ENCODE peak calls at places on chromosome 15, in six cellular contexts. One of them, this sample, is unnamed.

GRCh38 chr15:69132935-69133861 is 27.2 kb upstream of the GLCE start:
- DNase-seq in H1: no peak
- DNase-seq in GM12878: no peak
- DNase-seq in K562: no peak
- DNase-seq in SK-N-SH: peak
- DNase-seq in HepG2: peak
- DNase-seq in this sample: no peak

GRCh38 chr15:39747326-39747725 is 35.3 kb downstream of the FSIP1 start:
- DNase-seq in H1: no peak
- DNase-seq in GM12878: no peak
- DNase-seq in K562: no peak
- DNase-seq in SK-N-SH: no peak
- DNase-seq in HepG2: no peak
- DNase-seq in this sample: no peak

GRCh38 chr15:78003539-78004008 is 73.9 kb downstream of the TBC1D2B start:
- DNase-seq in H1: no peak
- DNase-seq in GM12878: no peak
- DNase-seq in K562: no peak
- DNase-seq in SK-N-SH: no peak
- DNase-seq in HepG2: no peak
- DNase-seq in this sample: no peak

GRCh38 chr15:38021259-38021658 is 86.8 kb downstream of the TMCO5A start:
- DNase-seq in H1: no peak
- DNase-seq in GM12878: no peak
- DNase-seq in K562: no peak
- DNase-seq in SK-N-SH: no peak
- DNase-seq in HepG2: no peak
- DNase-seq in this sample: no peak

GRCh38 chr15:78492841-78493240 is 14.5 kb upstream of the HYKK start:
- DNase-seq in H1: no peak
- DNase-seq in GM12878: no peak
- DNase-seq in K562: no peak
- DNase-seq in SK-N-SH: no peak
- DNase-seq in HepG2: no peak
- DNase-seq in this sample: no peak

GRCh38 chr15:49902791-49903481 is 216.1 kb downstream of the ATP8B4 start:
- DNase-seq in H1: no peak
- DNase-seq in GM12878: no peak
- DNase-seq in K562: no peak
- DNase-seq in SK-N-SH: no peak
- DNase-seq in HepG2: no peak
- DNase-seq in this sample: no peak

GRCh38 chr15:100999369-100999768 is 80.2 kb downstream of the LRRK1 start:
- DNase-seq in H1: no peak
- DNase-seq in GM12878: no peak
- DNase-seq in K562: no peak
- DNase-seq in SK-N-SH: no peak
- DNase-seq in HepG2: no peak
- DNase-seq in this sample: no peak

GRCh38 chr15:50257924-50258323 is 7.6 kb downstream of the HDC start:
- DNase-seq in H1: no peak
- DNase-seq in GM12878: no peak
- DNase-seq in K562: no peak
- DNase-seq in SK-N-SH: no peak
- DNase-seq in HepG2: no peak
- DNase-seq in this sample: peak

GRCh38 chr15:80976851-80977250 is 12.8 kb downstream of the MESD start:
- DNase-seq in H1: no peak
- DNase-seq in GM12878: no peak
- DNase-seq in K562: no peak
- DNase-seq in SK-N-SH: no peak
- DNase-seq in HepG2: no peak
- DNase-seq in this sample: no peak

GRCh38 chr15:95812491-95812890 is 518.0 kb upstream of the NR2F2 start:
- DNase-seq in H1: no peak
- DNase-seq in GM12878: no peak
- DNase-seq in K562: no peak
- DNase-seq in SK-N-SH: no peak
- DNase-seq in HepG2: no peak
- DNase-seq in this sample: no peak

GRCh38 chr15:58865420-58865880 is 68.0 kb downstream of the SLTM start:
- DNase-seq in H1: peak
- DNase-seq in GM12878: no peak
- DNase-seq in K562: no peak
- DNase-seq in SK-N-SH: no peak
- DNase-seq in HepG2: peak
- DNase-seq in this sample: no peak
- TF ChIP-seq GABPA in H1: no peak
- TF ChIP-seq GABPA in GM12878: no peak
- TF ChIP-seq GABPA in K562: no peak
- TF ChIP-seq GABPA in SK-N-SH: no peak
- TF ChIP-seq GABPA in HepG2: no peak
- TF ChIP-seq GABPA in this sample: no peak

DNA sequence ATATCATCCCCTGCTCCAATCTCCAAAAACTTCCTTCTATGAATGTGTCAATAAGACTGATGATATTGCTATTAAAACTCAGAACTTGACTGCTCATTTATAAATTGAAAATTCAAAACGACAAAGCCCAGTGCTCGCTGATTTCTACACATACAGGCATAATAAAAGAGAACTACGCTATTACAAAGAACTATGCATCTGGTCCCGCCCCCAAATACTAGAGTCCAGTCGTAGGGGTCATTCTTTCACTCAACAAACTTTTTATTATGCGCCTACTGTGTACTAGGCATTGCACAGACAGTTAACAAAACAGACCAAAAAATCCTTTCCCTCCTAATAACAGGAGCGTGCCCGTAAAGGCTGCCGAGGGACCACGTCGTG is 991 bp downstream of the AVEN start:
- DNase-seq in H1: no peak
- DNase-seq in GM12878: no peak
- DNase-seq in K562: no peak
- DNase-seq in SK-N-SH: no peak
- DNase-seq in HepG2: no peak
- DNase-seq in this sample: no peak
- H3K27ac ChIP-seq in H1: peak
- H3K27ac ChIP-seq in GM12878: peak
- H3K27ac ChIP-seq in K562: peak
- H3K27ac ChIP-seq in SK-N-SH: peak
- H3K27ac ChIP-seq in HepG2: peak
- H3K27ac ChIP-seq in this sample: peak

DNA sequence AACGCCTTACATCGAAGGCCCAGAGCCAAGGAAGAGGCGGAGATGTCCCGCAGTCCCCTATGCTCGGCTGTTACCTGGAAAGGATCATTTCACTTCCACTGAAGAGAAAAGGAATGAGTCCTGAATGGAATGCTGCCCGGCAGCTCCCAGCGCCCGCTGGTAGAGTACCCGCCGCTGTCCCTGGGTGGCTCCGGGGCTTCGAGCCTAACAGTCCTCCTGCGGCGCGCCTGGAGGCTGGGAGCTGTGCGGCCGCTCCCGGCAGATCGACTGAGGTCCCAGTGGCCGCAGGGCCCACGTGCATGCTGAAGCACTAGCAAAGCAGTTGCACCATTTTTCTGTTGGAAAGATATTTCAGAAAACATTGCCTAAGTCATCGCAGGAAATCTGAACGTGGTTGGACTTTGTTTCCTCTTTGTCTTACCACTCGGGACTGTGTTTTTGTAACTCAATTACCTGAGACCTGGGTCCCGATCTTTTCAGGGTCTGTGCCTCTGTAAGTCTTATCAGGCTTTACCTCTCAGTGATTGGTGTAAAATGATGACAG is 984 bp downstream of the RNU6-1 start:
- DNase-seq in H1: no peak
- DNase-seq in GM12878: no peak
- DNase-seq in K562: no peak
- DNase-seq in SK-N-SH: peak
- DNase-seq in HepG2: peak
- DNase-seq in this sample: peak
- H3K4me3 ChIP-seq in H1: peak
- H3K4me3 ChIP-seq in GM12878: peak
- H3K4me3 ChIP-seq in K562: no peak
- H3K4me3 ChIP-seq in SK-N-SH: peak
- H3K4me3 ChIP-seq in HepG2: peak
- H3K4me3 ChIP-seq in this sample: peak

GRCh38 chr15:66835558-66835878 is 133.5 kb downstream of the SMAD6 start:
- DNase-seq in H1: no peak
- DNase-seq in GM12878: peak
- DNase-seq in K562: no peak
- DNase-seq in SK-N-SH: no peak
- DNase-seq in HepG2: no peak
- DNase-seq in this sample: no peak
- TF ChIP-seq GABPA in H1: no peak
- TF ChIP-seq GABPA in GM12878: no peak
- TF ChIP-seq GABPA in K562: no peak
- TF ChIP-seq GABPA in SK-N-SH: no peak
- TF ChIP-seq GABPA in HepG2: no peak
- TF ChIP-seq GABPA in this sample: no peak

GRCh38 chr15:33149919-33150318 is 44.6 kb downstream of the FMN1 start:
- DNase-seq in H1: no peak
- DNase-seq in GM12878: no peak
- DNase-seq in K562: no peak
- DNase-seq in SK-N-SH: no peak
- DNase-seq in HepG2: no peak
- DNase-seq in this sample: no peak

GRCh38 chr15:33145447-33145846 is 49.1 kb downstream of the FMN1 start:
- DNase-seq in H1: no peak
- DNase-seq in GM12878: no peak
- DNase-seq in K562: no peak
- DNase-seq in SK-N-SH: no peak
- DNase-seq in HepG2: no peak
- DNase-seq in this sample: no peak

GRCh38 chr15:33148129-33148850 is 46.2 kb downstream of the FMN1 start:
- DNase-seq in H1: no peak
- DNase-seq in GM12878: no peak
- DNase-seq in K562: no peak
- DNase-seq in SK-N-SH: no peak
- DNase-seq in HepG2: no peak
- DNase-seq in this sample: no peak

GRCh38 chr15:33142708-33143107 is 51.8 kb downstream of the FMN1 start:
- DNase-seq in H1: no peak
- DNase-seq in GM12878: no peak
- DNase-seq in K562: no peak
- DNase-seq in SK-N-SH: no peak
- DNase-seq in HepG2: peak
- DNase-seq in this sample: no peak

DNA sequence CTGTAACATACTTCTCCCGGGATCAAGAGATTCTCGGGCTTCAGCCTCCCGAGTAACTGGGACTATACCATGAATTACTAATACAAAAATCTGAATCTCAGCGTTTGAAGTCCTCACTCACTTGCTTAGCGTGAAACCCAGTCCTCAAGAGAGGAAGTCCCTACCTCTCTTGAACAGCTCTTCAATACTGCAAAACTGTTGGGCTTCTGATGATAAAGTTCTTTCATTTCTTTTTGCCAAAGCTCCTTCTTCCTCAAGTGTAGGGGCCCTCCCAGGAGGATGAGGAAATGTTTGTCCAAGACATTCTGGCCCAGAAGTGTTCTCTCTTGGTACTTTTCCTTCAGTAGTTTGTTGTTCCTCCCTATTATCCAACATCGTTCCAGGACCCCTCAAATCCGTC is 48.5 kb downstream of the FMN1 start:
- DNase-seq in H1: no peak
- DNase-seq in GM12878: no peak
- DNase-seq in K562: no peak
- DNase-seq in SK-N-SH: no peak
- DNase-seq in HepG2: no peak
- DNase-seq in this sample: no peak
- H3K27ac ChIP-seq in H1: no peak
- H3K27ac ChIP-seq in GM12878: no peak
- H3K27ac ChIP-seq in K562: no peak
- H3K27ac ChIP-seq in SK-N-SH: peak
- H3K27ac ChIP-seq in HepG2: no peak
- H3K27ac ChIP-seq in this sample: no peak

GRCh38 chr15:67032608-67033007 is 32.8 kb upstream of the SMAD3 start:
- DNase-seq in H1: no peak
- DNase-seq in GM12878: no peak
- DNase-seq in K562: no peak
- DNase-seq in SK-N-SH: no peak
- DNase-seq in HepG2: no peak
- DNase-seq in this sample: no peak
- H3K4me3 ChIP-seq in H1: no peak
- H3K4me3 ChIP-seq in GM12878: no peak
- H3K4me3 ChIP-seq in K562: no peak
- H3K4me3 ChIP-seq in SK-N-SH: no peak
- H3K4me3 ChIP-seq in HepG2: no peak
- H3K4me3 ChIP-seq in this sample: no peak

GRCh38 chr15:31397851-31398661 is 71.4 kb downstream of the KLF13 start:
- DNase-seq in H1: no peak
- DNase-seq in GM12878: no peak
- DNase-seq in K562: no peak
- DNase-seq in SK-N-SH: peak
- DNase-seq in HepG2: no peak
- DNase-seq in this sample: no peak
- TF ChIP-seq GABPA in H1: no peak
- TF ChIP-seq GABPA in GM12878: no peak
- TF ChIP-seq GABPA in K562: no peak
- TF ChIP-seq GABPA in SK-N-SH: no peak
- TF ChIP-seq GABPA in HepG2: no peak
- TF ChIP-seq GABPA in this sample: no peak

GRCh38 chr15:25862469-25863066 is 559 bp downstream of the ATP10A start:
- DNase-seq in H1: no peak
- DNase-seq in GM12878: no peak
- DNase-seq in K562: no peak
- DNase-seq in SK-N-SH: no peak
- DNase-seq in HepG2: no peak
- DNase-seq in this sample: no peak

GRCh38 chr15:25864966-25865365 is 1.8 kb upstream of the ATP10A start:
- DNase-seq in H1: no peak
- DNase-seq in GM12878: no peak
- DNase-seq in K562: no peak
- DNase-seq in SK-N-SH: no peak
- DNase-seq in HepG2: no peak
- DNase-seq in this sample: no peak

GRCh38 chr15:25862087-25862468 is 1.0 kb downstream of the ATP10A start:
- DNase-seq in H1: no peak
- DNase-seq in GM12878: no peak
- DNase-seq in K562: no peak
- DNase-seq in SK-N-SH: no peak
- DNase-seq in HepG2: no peak
- DNase-seq in this sample: no peak

GRCh38 chr15:25863067-25863967 is at the start of gene ATP10A:
- DNase-seq in H1: no peak
- DNase-seq in GM12878: no peak
- DNase-seq in K562: no peak
- DNase-seq in SK-N-SH: peak
- DNase-seq in HepG2: no peak
- DNase-seq in this sample: no peak

DNA sequence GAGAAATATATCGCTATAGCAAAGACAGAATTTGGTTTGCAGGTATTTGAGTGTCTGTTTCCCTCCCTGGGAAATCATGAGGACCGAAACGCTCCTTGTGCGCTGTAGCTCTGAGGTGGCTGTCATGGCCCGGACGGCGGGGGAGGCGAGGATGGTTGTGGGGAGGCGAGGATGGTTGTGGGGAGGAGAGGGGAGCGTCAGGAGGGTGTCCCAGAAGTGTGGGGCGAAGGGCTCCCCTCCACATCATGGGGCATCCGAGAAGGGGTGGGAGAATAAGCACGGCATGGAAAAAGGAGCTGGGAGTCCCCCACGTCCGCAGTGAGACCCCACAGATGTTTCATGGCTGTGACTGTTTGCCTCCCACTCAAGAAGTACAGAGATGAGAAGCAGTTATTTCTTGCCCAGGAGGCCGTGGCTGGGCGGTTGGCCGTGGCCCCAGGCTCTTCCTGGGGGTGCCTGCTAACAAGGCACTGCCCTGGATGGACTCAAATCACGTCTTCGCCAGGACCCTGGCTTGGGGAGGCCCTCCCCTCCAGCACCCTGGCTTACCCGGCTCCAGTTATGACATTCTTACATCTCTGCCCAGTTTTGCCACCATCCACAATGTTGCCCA is 947 bp upstream of the ATP10A start:
- DNase-seq in H1: no peak
- DNase-seq in GM12878: no peak
- DNase-seq in K562: no peak
- DNase-seq in SK-N-SH: no peak
- DNase-seq in HepG2: no peak
- DNase-seq in this sample: no peak
- H3K27ac ChIP-seq in H1: no peak
- H3K27ac ChIP-seq in GM12878: no peak
- H3K27ac ChIP-seq in K562: no peak
- H3K27ac ChIP-seq in SK-N-SH: no peak
- H3K27ac ChIP-seq in HepG2: no peak
- H3K27ac ChIP-seq in this sample: no peak